ENCODE peak calls at places on chromosomes 7 and 10, in ten cellular contexts. X is stimulated activated CD4-positive, alpha-beta T cell treated with anti-CD3 and anti-CD28 coated beads, Interleukin-12 subunit alpha, Interleukin-12 subunit beta, amount 100 ng/mL, for 4 hours; V is adipocyte; E is T-helper 2 cell; D is kidney glomerular epithelial cell; I is smooth muscle cell of the brain vasculature; J is lower lobe of right lung; M is uterus; F is activated CD4-positive, alpha-beta T cell treated with anti-CD3 and anti-CD28 coated beads, Interleukin-2, amount 50 U/mL, for 1 hour; P is body of pancreas. W is an unnamed sample.

GRCh38 chr10:36280396-36280795 is 638.3 kb upstream of the FZD8 start:
- DNase-seq in I (no peak), V (peak), J (no peak), P (no peak), D (no peak), X (no peak), F (no peak), E (no peak), M (no peak), W (no peak)

GRCh38 chr7:125112741-125113309 is 183.2 kb upstream of the POT1 start:
- DNase-seq in D (no peak), V (peak), F (no peak), J (no peak), M (no peak), I (no peak), P (no peak), E (no peak), X (no peak), W (no peak)

GRCh38 chr7:124765401-124766352 is at the start of gene GPR37:
- DNase-seq in F (peak), I (peak), P (peak), E (peak), V (peak), M (peak), J (peak), D (peak), X (peak), W (peak)

GRCh38 chr10:16717617-16718395 is 99.4 kb downstream of the RSU1 start:
- DNase-seq in F (no peak), D (no peak), J (no peak), M (no peak), I (peak), X (no peak), V (peak), P (no peak), E (no peak), W (peak)

GRCh38 chr7:139230078-139230477 is 959 bp upstream of the UBN2 start:
- DNase-seq in F (no peak), D (no peak), I (no peak), P (no peak), J (no peak), V (no peak), E (no peak), M (no peak), X (no peak), W (no peak)

GRCh38 chr7:30564243-30564892 is 30.3 kb upstream of the GARS1 start:
- DNase-seq in J (peak), I (peak), E (peak), X (peak), P (peak), V (peak), M (peak), F (peak), D (peak), W (peak)

GRCh38 chr7:7790041-7790751 is 71.8 kb upstream of the RPA3 start:
- DNase-seq in P (no peak), J (no peak), F (no peak), X (no peak), M (no peak), V (no peak), E (no peak), D (no peak), I (no peak), W (no peak)

GRCh38 chr7:66815976-66816375 is 75.4 kb downstream of the RABGEF1 start:
- DNase-seq in X (no peak), F (no peak), P (no peak), M (no peak), I (no peak), D (no peak), V (no peak), J (no peak), E (no peak), W (no peak)

GRCh38 chr7:120806669-120807068 is 51.3 kb downstream of the TSPAN12 start:
- DNase-seq in F (no peak), V (no peak), X (no peak), E (no peak), P (no peak), M (no peak), D (peak), I (no peak), J (no peak), W (no peak)

GRCh38 chr10:71381611-71382010 is 15.1 kb upstream of the CDH23 start:
- DNase-seq in M (no peak), X (no peak), P (no peak), E (no peak), J (no peak), I (no peak), D (no peak), F (no peak), V (no peak), W (no peak)

GRCh38 chr7:14835399-14835798 is 67.2 kb downstream of the DGKB start:
- DNase-seq in V (no peak), P (no peak), D (no peak), M (no peak), I (no peak), E (no peak), J (no peak), X (no peak), F (no peak), W (no peak)

GRCh38 chr10:28595618-28596017 is 62.7 kb downstream of the WAC start:
- DNase-seq in J (no peak), F (no peak), I (no peak), V (peak), D (no peak), E (no peak), M (no peak), X (no peak), P (no peak), W (peak)

GRCh38 chr7:139855498-139856270 is 26.6 kb downstream of the TBXAS1 start:
- DNase-seq in F (no peak), E (peak), J (peak), M (no peak), V (no peak), D (no peak), P (no peak), X (no peak), I (no peak), W (no peak)